ENCODE peak calls at places on chromosome 5, in six cellular contexts. A, H, V, I, S and J are unnamed samples.

GRCh38 chr5:143233020-143233419 is 170.5 kb downstream of the NR3C1 start:
- DNase-seq in A (peak), H (no peak), V (no peak), I (no peak), S (no peak), J (no peak)

GRCh38 chr5:88702328-88702727 is 180.7 kb downstream of the MEF2C start:
- DNase-seq in A (no peak), H (no peak), V (no peak), I (no peak), S (no peak), J (no peak)

GRCh38 chr5:97968346-97968745 is 785.3 kb upstream of the RIOK2 start:
- DNase-seq in A (no peak), H (no peak), V (no peak), I (no peak), S (no peak), J (no peak)

GRCh38 chr5:131783357-131783756 is 13.5 kb downstream of the FNIP1 start:
- DNase-seq in A (no peak), H (no peak), V (no peak), I (no peak), S (no peak), J (no peak)

GRCh38 chr5:40929049-40929448 is 19.8 kb downstream of the C7 start:
- DNase-seq in A (no peak), H (no peak), V (no peak), I (no peak), S (no peak), J (no peak)

GRCh38 chr5:115486728-115487127 is 57.8 kb downstream of the FEM1C start:
- DNase-seq in A (no peak), H (no peak), V (no peak), I (no peak), S (no peak), J (no peak)

GRCh38 chr5:3510642-3511041 is 85.0 kb upstream of the IRX1 start:
- DNase-seq in A (no peak), H (no peak), V (no peak), I (no peak), S (no peak), J (no peak)

GRCh38 chr5:141914154-141914743 is 9.4 kb upstream of the DELE1 start:
- DNase-seq in A (peak), H (no peak), V (no peak), I (peak), S (peak), J (no peak)

GRCh38 chr5:149775785-149776184 is 45.7 kb downstream of the PPARGC1B start:
- DNase-seq in A (no peak), H (no peak), V (peak), I (no peak), S (no peak), J (peak)

GRCh38 chr5:138869038-138869437 is 6.1 kb downstream of the LRRTM2 start:
- DNase-seq in A (no peak), H (no peak), V (peak), I (no peak), S (no peak), J (no peak)

GRCh38 chr5:181207214-181207959 is 2.4 kb upstream of the TRIM7 start:
- DNase-seq in A (peak), H (peak), V (peak), I (peak), S (peak), J (peak)

GRCh38 chr5:59128646-59129290 is 545.9 kb downstream of the RAB3C start:
- DNase-seq in A (peak), H (no peak), V (no peak), I (no peak), S (no peak), J (no peak)

GRCh38 chr5:51389326-51389581 is 6.0 kb downstream of the ISL1 start:
- DNase-seq in A (no peak), H (no peak), V (no peak), I (no peak), S (no peak), J (no peak)

GRCh38 chr5:62909331-62909730 is 330.7 kb downstream of the LRRC70 start:
- DNase-seq in A (no peak), H (no peak), V (no peak), I (no peak), S (no peak), J (no peak)

GRCh38 chr5:67414712-67415111 is 218.1 kb upstream of the CD180 start:
- DNase-seq in A (peak), H (no peak), V (no peak), I (no peak), S (no peak), J (no peak)

GRCh38 chr5:114266374-114266773 is 95.5 kb upstream of the KCNN2 start:
- DNase-seq in A (no peak), H (no peak), V (no peak), I (no peak), S (no peak), J (no peak)

GRCh38 chr5:172641359-172642045 is 439 bp downstream of the NEURL1B start:
- DNase-seq in A (no peak), H (no peak), V (no peak), I (peak), S (peak), J (no peak)
- H3K4me3 ChIP-seq in A (peak), H (no peak), V (peak), I (peak), S (peak), J (peak)

DNA sequence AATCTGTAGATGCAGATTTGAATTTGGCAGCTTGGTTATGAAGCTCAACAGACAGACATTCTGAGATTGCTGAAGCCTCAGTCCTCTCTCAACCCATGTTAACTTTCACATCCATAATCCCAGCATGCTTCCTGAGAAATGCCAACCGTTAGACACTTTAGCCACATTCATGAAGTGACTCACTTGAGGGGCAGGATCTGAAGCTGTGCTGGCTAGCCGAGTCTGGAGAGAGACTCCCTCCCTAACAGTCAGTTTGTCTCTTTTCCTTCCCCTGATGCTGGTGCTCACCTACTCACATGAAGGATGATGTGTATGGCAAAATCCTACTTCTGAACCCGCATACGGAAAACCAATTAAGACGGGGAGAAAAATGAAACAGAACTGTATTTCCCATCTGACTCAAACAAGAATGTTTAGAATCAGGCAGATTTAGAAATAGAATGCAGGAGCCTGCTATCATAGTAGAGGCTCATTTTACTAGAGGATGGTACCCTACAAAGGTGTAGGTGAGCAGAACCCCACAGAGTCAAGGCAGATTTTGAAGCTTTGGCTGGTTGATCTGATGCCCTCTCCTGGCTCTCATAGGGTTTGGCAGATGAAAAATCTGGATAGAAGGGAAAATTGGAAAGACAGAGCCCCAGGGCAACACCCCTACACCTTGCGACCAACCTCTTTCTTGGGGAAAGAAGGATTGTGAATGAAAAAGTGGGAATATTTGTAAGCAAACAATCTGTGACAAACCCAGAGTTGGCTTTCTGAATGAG is 150.9 kb upstream of the LHFPL2 start:
- DNase-seq in A (peak), H (no peak), V (no peak), I (no peak), S (no peak), J (no peak)
- H3K4me3 ChIP-seq in A (no peak), H (no peak), V (no peak), I (no peak), S (no peak), J (no peak)

GRCh38 chr5:174555726-174556125 is 168.7 kb upstream of the MSX2 start:
- DNase-seq in A (no peak), H (no peak), V (no peak), I (no peak), S (no peak), J (no peak)

GRCh38 chr5:174559141-174559540 is 165.2 kb upstream of the MSX2 start:
- DNase-seq in A (no peak), H (no peak), V (no peak), I (no peak), S (no peak), J (no peak)

GRCh38 chr5:174559566-174560090 is 164.8 kb upstream of the MSX2 start:
- DNase-seq in A (no peak), H (no peak), V (no peak), I (no peak), S (no peak), J (no peak)

GRCh38 chr5:174556756-174557155 is 167.6 kb upstream of the MSX2 start:
- DNase-seq in A (no peak), H (no peak), V (no peak), I (no peak), S (no peak), J (no peak)

DNA sequence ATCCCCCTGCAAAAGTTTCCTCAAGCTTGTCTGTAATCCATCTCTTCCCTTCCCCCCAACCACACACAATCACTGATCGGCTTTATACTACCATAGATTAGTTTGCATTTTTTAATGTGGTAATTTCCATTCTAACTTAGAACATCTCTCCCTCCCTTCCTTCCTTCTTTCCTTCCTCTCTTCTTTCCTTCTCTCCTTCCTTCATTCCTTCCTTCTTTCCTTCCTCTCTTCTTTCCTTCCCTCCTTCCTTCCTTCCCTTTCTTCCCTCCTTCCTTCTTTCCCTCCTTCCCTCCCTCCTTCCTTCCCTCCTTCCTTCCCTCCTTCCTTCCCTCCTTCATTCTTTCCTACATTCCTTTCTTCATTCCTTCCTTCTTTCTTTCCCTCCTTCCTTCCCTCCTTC is 166.2 kb upstream of the MSX2 start:
- DNase-seq in A (no peak), H (no peak), V (no peak), I (no peak), S (no peak), J (no peak)
- H3K4me3 ChIP-seq in A (no peak), H (no peak), V (no peak), I (no peak), S (no peak), J (no peak)

GRCh38 chr5:169494383-169495251 is 89.0 kb upstream of the SPDL1 start:
- DNase-seq in A (no peak), H (no peak), V (no peak), I (peak), S (no peak), J (no peak)
- H3K4me3 ChIP-seq in A (no peak), H (no peak), V (no peak), I (no peak), S (no peak), J (no peak)

GRCh38 chr5:17219431-17219830 is 2.0 kb downstream of the BASP1 start:
- DNase-seq in A (no peak), H (no peak), V (no peak), I (no peak), S (no peak), J (no peak)

GRCh38 chr5:17219006-17219422 is 1.6 kb downstream of the BASP1 start:
- DNase-seq in A (peak), H (no peak), V (no peak), I (peak), S (no peak), J (no peak)

GRCh38 chr5:17216974-17217325 is 481 bp upstream of the BASP1 start:
- DNase-seq in A (peak), H (no peak), V (no peak), I (peak), S (peak), J (no peak)

GRCh38 chr5:17217421-17218352 is at the start of gene BASP1:
- DNase-seq in A (peak), H (no peak), V (no peak), I (peak), S (peak), J (no peak)

DNA sequence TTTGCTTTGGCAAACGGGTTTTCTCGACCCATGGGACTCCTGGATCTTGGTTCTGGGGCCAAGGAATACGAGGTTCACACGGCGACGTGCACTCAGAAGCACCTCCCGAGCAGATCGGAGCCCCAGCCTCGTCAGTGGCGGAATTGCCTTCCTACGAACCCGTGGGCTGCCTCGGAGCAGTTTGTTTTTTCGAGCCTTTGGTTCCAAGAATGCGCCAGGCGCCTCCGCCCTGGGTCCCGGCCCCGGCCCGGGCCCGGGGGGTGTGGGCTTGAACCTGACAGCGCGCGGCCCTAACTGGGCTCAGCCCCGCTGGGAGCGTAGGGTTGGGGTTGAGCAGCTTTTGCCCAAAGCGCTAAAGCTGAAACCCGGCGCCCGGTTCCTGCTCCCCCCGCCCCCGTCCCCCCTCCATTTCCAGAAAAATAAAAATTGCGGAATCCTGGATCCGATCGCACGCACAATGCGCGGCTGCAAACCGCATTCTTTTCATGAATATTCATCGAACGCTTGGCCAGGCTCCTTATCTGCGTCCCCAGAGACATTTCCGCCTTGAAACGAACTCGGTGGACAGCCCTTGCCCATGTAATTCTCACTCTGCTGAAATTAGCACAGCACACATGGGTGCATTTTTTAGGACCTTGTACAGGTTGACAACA is 1.0 kb downstream of the BASP1 start:
- DNase-seq in A (peak), H (no peak), V (no peak), I (peak), S (peak), J (no peak)
- H3K4me3 ChIP-seq in A (peak), H (no peak), V (no peak), I (peak), S (peak), J (no peak)